ENCODE peak calls at places on chromosome 9, in seven cellular contexts. Y, Q, B, D, G, C and T are unnamed samples.

GRCh38 chr9:120904061-120904998 is 22.3 kb downstream of the TRAF1 start:
- DNase-seq in Y (no peak), Q (no peak), B (peak; percentile 56), D (no peak), G (no peak), C (no peak), T (no peak)

GRCh38 chr9:4117835-4118610 is 181.8 kb downstream of the GLIS3 start:
- DNase-seq in Y (no peak), Q (peak; percentile 25), B (no peak), D (no peak), G (peak; percentile 45), C (no peak), T (peak; percentile 4)

GRCh38 chr9:121871431-121872025 is 220.1 kb downstream of the DAB2IP start:
- DNase-seq in Y (no peak), Q (no peak), B (no peak), D (no peak), G (no peak), C (no peak), T (no peak)

GRCh38 chr9:99167694-99168093 is 54.0 kb downstream of the ALG2 start:
- DNase-seq in Y (no peak), Q (no peak), B (no peak), D (no peak), G (no peak), C (no peak), T (no peak)

GRCh38 chr9:138023394-138024124 is 146.0 kb downstream of the CACNA1B start:
- DNase-seq in Y (peak; percentile 34), Q (no peak), B (no peak), D (no peak), G (no peak), C (no peak), T (peak; percentile 3)

GRCh38 chr9:109538346-109538745 is 40.2 kb upstream of the PTPN3 start:
- DNase-seq in Y (no peak), Q (no peak), B (no peak), D (peak; percentile 44), G (no peak), C (no peak), T (no peak)

GRCh38 chr9:123250504-123250903 is 17.9 kb downstream of the STRBP start:
- DNase-seq in Y (no peak), Q (no peak), B (no peak), D (no peak), G (no peak), C (no peak), T (no peak)

GRCh38 chr9:82036101-82036500 is 47.5 kb downstream of the SPATA31D1 start:
- DNase-seq in Y (no peak), Q (no peak), B (no peak), D (no peak), G (no peak), C (no peak), T (no peak)

GRCh38 chr9:1978941-1979340 is 36.2 kb upstream of the SMARCA2 start:
- DNase-seq in Y (no peak), Q (no peak), B (no peak), D (no peak), G (no peak), C (peak; percentile 9), T (no peak)

GRCh38 chr9:5582835-5583195 is 46.1 kb upstream of the RIC1 start:
- DNase-seq in Y (no peak), Q (no peak), B (peak; percentile 4), D (no peak), G (no peak), C (no peak), T (no peak)

GRCh38 chr9:83196946-83197345 is 134.0 kb upstream of the RASEF start:
- DNase-seq in Y (no peak), Q (no peak), B (no peak), D (no peak), G (no peak), C (no peak), T (no peak)

GRCh38 chr9:123070210-123070609 is 36.7 kb downstream of the GPR21 start:
- DNase-seq in Y (no peak), Q (no peak), B (no peak), D (no peak), G (no peak), C (no peak), T (no peak)

GRCh38 chr9:85516976-85517637 is 224.6 kb downstream of the AGTPBP1 start:
- DNase-seq in Y (no peak), Q (no peak), B (no peak), D (peak; percentile 82), G (no peak), C (no peak), T (no peak)

GRCh38 chr9:118736406-118736805 is 632.8 kb downstream of the BRINP1 start:
- DNase-seq in Y (no peak), Q (no peak), B (no peak), D (no peak), G (no peak), C (no peak), T (no peak)

GRCh38 chr9:7777776-7778175 is 21.8 kb downstream of the DMAC1 start:
- DNase-seq in Y (no peak), Q (no peak), B (no peak), D (no peak), G (no peak), C (no peak), T (no peak)

GRCh38 chr9:96344458-96345180 is 38.9 kb downstream of the SLC35D2 start:
- DNase-seq in Y (peak; percentile 87), Q (peak; percentile 63), B (no peak), D (peak; percentile 97), G (peak; percentile 23), C (peak; percentile 40), T (peak; percentile 26)

GRCh38 chr9:98218562-98219363 is 26.3 kb upstream of the CORO2A start:
- DNase-seq in Y (no peak), Q (no peak), B (no peak), D (no peak), G (no peak), C (no peak), T (no peak)

GRCh38 chr9:13750061-13750460 is 470.6 kb upstream of the MPDZ start:
- DNase-seq in Y (no peak), Q (no peak), B (no peak), D (peak; percentile 22), G (no peak), C (no peak), T (no peak)

GRCh38 chr9:111599092-111599947 is at the start of gene PTGR1:
- DNase-seq in Y (peak; percentile 93), Q (peak; percentile 72), B (no peak), D (peak; percentile 94), G (peak; percentile 86), C (peak; percentile 88), T (peak; percentile 62)

GRCh38 chr9:37542895-37543294 is 33.3 kb downstream of the FBXO10 start:
- DNase-seq in Y (no peak), Q (no peak), B (no peak), D (peak; percentile 57), G (no peak), C (no peak), T (no peak)

GRCh38 chr9:131478421-131478868 is 24.3 kb upstream of the POMT1 start:
- DNase-seq in Y (no peak), Q (peak; percentile 79), B (peak; percentile 51), D (peak; percentile 34), G (peak; percentile 53), C (peak; percentile 49), T (peak; percentile 59)

GRCh38 chr9:94026816-94027215 is 57.4 kb upstream of the PTPDC1 start:
- DNase-seq in Y (no peak), Q (no peak), B (no peak), D (no peak), G (no peak), C (no peak), T (no peak)

GRCh38 chr9:40884072-40884901 is 244.2 kb downstream of the FOXD4L6 start:
- DNase-seq in Y (peak; percentile 62), Q (no peak), B (no peak), D (no peak), G (peak; percentile 16), C (no peak), T (no peak)

GRCh38 chr9:124450241-124450924 is at the start of gene ADGRD2:
- DNase-seq in Y (no peak), Q (peak; percentile 77), B (peak; percentile 2), D (peak; percentile 58), G (no peak), C (no peak), T (peak; percentile 47)

GRCh38 chr9:98306384-98307145 is 51.1 kb upstream of the TBC1D2 start:
- DNase-seq in Y (no peak), Q (peak; percentile 51), B (no peak), D (no peak), G (no peak), C (no peak), T (no peak)

GRCh38 chr9:26163931-26164330 is 485.7 kb upstream of the TUSC1 start:
- DNase-seq in Y (no peak), Q (no peak), B (no peak), D (no peak), G (no peak), C (no peak), T (no peak)

GRCh38 chr9:76690575-76691370 is 73.5 kb upstream of the PCA3 start:
- DNase-seq in Y (no peak), Q (no peak), B (no peak), D (no peak), G (no peak), C (no peak), T (no peak)

GRCh38 chr9:34637356-34638137 is at the start of gene SIGMAR1:
- DNase-seq in Y (peak; percentile 97), Q (peak; percentile 97), B (peak; percentile 92), D (peak; percentile 98), G (peak; percentile 95), C (peak; percentile 96), T (peak; percentile 95)
- TF ChIP-seq CTCF in Y (no peak), Q (no peak), B (no peak), D (no peak), G (no peak), C (no peak), T (no peak)

GRCh38 chr9:129174724-129175514 is 3.1 kb downstream of the IER5L start:
- DNase-seq in Y (peak; percentile 96), Q (peak; percentile 71), B (peak; percentile 7), D (peak; percentile 87), G (peak; percentile 87), C (peak; percentile 85), T (peak; percentile 48)
- TF ChIP-seq CTCF in Y (no peak), Q (no peak), B (no peak), D (no peak), G (no peak), C (no peak), T (peak; percentile 34)

DNA sequence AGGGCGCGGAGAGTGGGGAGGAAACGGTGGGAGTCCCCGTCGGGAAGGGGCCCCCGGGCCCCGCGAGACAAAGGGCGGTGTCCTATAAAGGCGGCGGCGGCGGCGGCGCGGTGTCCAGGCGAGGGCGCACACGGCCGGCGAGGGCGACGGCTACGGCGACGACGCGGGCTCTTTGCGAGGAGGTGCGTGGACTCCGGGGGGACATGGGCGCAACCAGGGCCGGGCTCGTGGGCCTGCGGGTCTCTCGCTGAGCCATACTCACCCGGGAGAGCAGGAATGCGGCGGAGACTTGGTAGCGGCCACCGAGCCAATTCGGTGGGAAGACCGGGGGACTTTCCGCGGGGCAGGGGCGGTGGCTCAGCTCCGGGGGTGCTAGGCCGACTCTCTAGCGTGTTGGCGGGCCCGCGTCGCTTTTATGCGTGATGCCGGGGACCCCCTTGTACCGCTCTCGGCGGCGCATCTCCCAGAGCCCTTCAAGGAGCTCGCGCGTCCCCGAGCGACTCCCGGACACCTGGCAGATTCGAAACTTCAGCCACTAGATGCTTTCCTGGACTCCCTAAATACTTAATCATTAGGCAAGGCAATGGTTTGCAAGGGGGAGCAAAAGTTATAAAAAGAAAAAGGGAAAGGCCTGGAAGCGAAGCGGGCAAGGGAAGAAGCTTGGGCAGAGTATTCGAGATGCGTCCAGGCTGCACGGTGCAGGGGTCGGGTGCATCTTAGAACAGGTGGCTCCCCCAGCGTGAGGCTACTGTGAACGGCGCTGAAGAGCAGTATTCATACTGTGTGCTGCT is 5.9 kb upstream of the TAL2 start:
- DNase-seq in Y (no peak), Q (peak; percentile 67), B (no peak), D (peak; percentile 24), G (peak; percentile 48), C (peak; percentile 36), T (peak; percentile 50)
- TF ChIP-seq CTCF in Y (no peak), Q (no peak), B (no peak), D (peak; percentile 52), G (peak; percentile 41), C (peak; percentile 55), T (peak; percentile 40)

GRCh38 chr9:129676970-129677369 is 11.5 kb downstream of the PRRX2 start:
- DNase-seq in Y (no peak), Q (peak; percentile 84), B (no peak), D (no peak), G (no peak), C (peak; percentile 44), T (no peak)
- TF ChIP-seq CTCF in Y (no peak), Q (no peak), B (no peak), D (no peak), G (no peak), C (no peak), T (no peak)